ENCODE peak calls at places on chromosomes 4 and X, in nine cellular contexts. W, K, R, G, C, J, D, N and A are unnamed samples.

GRCh38 chr4:74320559-74321118 is 12.4 kb downstream of the EPGN start:
- DNase-seq in W (peak), K (peak), R (no peak), G (peak), C (no peak), J (no peak), D (no peak), N (peak), A (peak)

GRCh38 chrX:68894513-68895338 is 65.9 kb downstream of the EFNB1 start:
- DNase-seq in W (peak), K (no peak), R (peak), G (no peak), C (peak), J (peak), D (peak), N (peak), A (peak)

GRCh38 chrX:120604359-120604782 is 470 bp downstream of the MCTS1 start:
- DNase-seq in W (peak), K (peak), R (no peak), G (peak), C (peak), J (no peak), D (peak), N (peak), A (peak)

GRCh38 chr4:8590546-8590880 is 2.1 kb upstream of the CPZ start:
- DNase-seq in W (no peak), K (no peak), R (no peak), G (no peak), C (no peak), J (no peak), D (no peak), N (no peak), A (no peak)

GRCh38 chrX:153657161-153657560 is 10.2 kb downstream of the DUSP9 start:
- DNase-seq in W (no peak), K (no peak), R (no peak), G (no peak), C (no peak), J (no peak), D (no peak), N (no peak), A (no peak)

GRCh38 chrX:630007-630921 is at the start of gene SHOX:
- DNase-seq in W (no peak), K (no peak), R (no peak), G (no peak), C (no peak), J (no peak), D (no peak), N (no peak), A (no peak)

GRCh38 chr4:40238700-40239548 is 42.1 kb downstream of the RHOH start:
- DNase-seq in W (no peak), K (no peak), R (peak), G (peak), C (no peak), J (no peak), D (peak), N (no peak), A (no peak)

GRCh38 chrX:17608898-17609297 is 128.4 kb upstream of the SCML1 start:
- DNase-seq in W (no peak), K (peak), R (no peak), G (no peak), C (no peak), J (no peak), D (no peak), N (no peak), A (peak)

GRCh38 chr4:2714071-2714770 is 41.9 kb downstream of the TNIP2 start:
- DNase-seq in W (peak), K (no peak), R (peak), G (no peak), C (no peak), J (peak), D (peak), N (peak), A (no peak)

GRCh38 chr4:92629302-92629701 is 325.5 kb downstream of the GRID2 start:
- DNase-seq in W (no peak), K (no peak), R (no peak), G (no peak), C (no peak), J (no peak), D (no peak), N (no peak), A (no peak)

GRCh38 chrX:81876437-81876836 is 674.5 kb downstream of the SH3BGRL start:
- DNase-seq in W (no peak), K (no peak), R (no peak), G (no peak), C (no peak), J (no peak), D (no peak), N (no peak), A (no peak)

GRCh38 chr4:5678977-5679376 is 29.4 kb downstream of the EVC2 start:
- DNase-seq in W (no peak), K (peak), R (no peak), G (no peak), C (no peak), J (no peak), D (no peak), N (no peak), A (no peak)

GRCh38 chr4:65668201-65669007 is 1.9 kb downstream of the EPHA5 start:
- DNase-seq in W (peak), K (no peak), R (no peak), G (no peak), C (peak), J (no peak), D (no peak), N (peak), A (peak)

GRCh38 chr4:1409079-1409805 is 3.0 kb upstream of the NKX1-1 start:
- DNase-seq in W (no peak), K (no peak), R (no peak), G (no peak), C (no peak), J (no peak), D (no peak), N (no peak), A (no peak)

GRCh38 chr4:130563185-130563890 is 1467.4 kb downstream of the C4orf33 start:
- DNase-seq in W (peak), K (peak), R (no peak), G (peak), C (peak), J (peak), D (no peak), N (no peak), A (peak)

GRCh38 chr4:180057891-180058643 is 2185.1 kb upstream of the TENM3 start:
- DNase-seq in W (peak), K (peak), R (no peak), G (peak), C (peak), J (no peak), D (no peak), N (peak), A (no peak)

GRCh38 chrX:22090181-22090580 is 58.1 kb downstream of the PHEX start:
- DNase-seq in W (no peak), K (no peak), R (no peak), G (no peak), C (no peak), J (no peak), D (no peak), N (no peak), A (peak)

GRCh38 chr4:2472187-2472586 is 3.3 kb downstream of the RNF4 start:
- DNase-seq in W (no peak), K (no peak), R (no peak), G (no peak), C (no peak), J (no peak), D (no peak), N (no peak), A (peak)

GRCh38 chrX:31366076-31366475 is 294.2 kb upstream of the FTHL17 start:
- DNase-seq in W (no peak), K (no peak), R (no peak), G (no peak), C (no peak), J (no peak), D (no peak), N (no peak), A (no peak)

GRCh38 chrX:1502241-1502640 is 34.7 kb downstream of the P2RY8 start:
- DNase-seq in W (no peak), K (no peak), R (no peak), G (no peak), C (no peak), J (no peak), D (no peak), N (no peak), A (no peak)

GRCh38 chr4:28654618-28655017 is 1794.0 kb downstream of the STIM2 start:
- DNase-seq in W (no peak), K (peak), R (no peak), G (no peak), C (no peak), J (no peak), D (no peak), N (no peak), A (no peak)

GRCh38 chr4:185589067-185589844 is 53.9 kb upstream of the PDLIM3 start:
- DNase-seq in W (no peak), K (peak), R (no peak), G (no peak), C (no peak), J (no peak), D (no peak), N (no peak), A (no peak)

GRCh38 chr4:25088342-25088952 is 57.7 kb upstream of the LGI2 start:
- DNase-seq in W (peak), K (no peak), R (no peak), G (peak), C (peak), J (peak), D (no peak), N (peak), A (no peak)

GRCh38 chr4:680931-681645 is 6.7 kb downstream of the MYL5 start:
- DNase-seq in W (peak), K (peak), R (peak), G (peak), C (peak), J (peak), D (peak), N (peak), A (no peak)

GRCh38 chrX:139559383-139560042 is 29.0 kb downstream of the F9 start:
- DNase-seq in W (peak), K (peak), R (no peak), G (peak), C (no peak), J (peak), D (no peak), N (peak), A (peak)

GRCh38 chr4:8201341-8201781 is 2.3 kb downstream of the SH3TC1 start:
- DNase-seq in W (no peak), K (no peak), R (peak), G (no peak), C (no peak), J (no peak), D (no peak), N (no peak), A (no peak)

GRCh38 chrX:110006826-110007375 is 4.0 kb downstream of the TMEM164 start:
- DNase-seq in W (no peak), K (peak), R (no peak), G (no peak), C (no peak), J (no peak), D (no peak), N (no peak), A (peak)

GRCh38 chrX:107766470-107767140 is 9.0 kb downstream of the TSC22D3 start:
- DNase-seq in W (no peak), K (peak), R (no peak), G (no peak), C (no peak), J (no peak), D (no peak), N (peak), A (peak)

GRCh38 chr4:152640058-152640921 is 39.5 kb downstream of the TMEM154 start:
- DNase-seq in W (peak), K (peak), R (no peak), G (no peak), C (no peak), J (no peak), D (no peak), N (peak), A (peak)

GRCh38 chrX:112844250-112844649 is 3.6 kb upstream of the AMOT start:
- DNase-seq in W (no peak), K (peak), R (no peak), G (no peak), C (no peak), J (no peak), D (no peak), N (no peak), A (no peak)

GRCh38 chr4:173337463-173337862 is 3.3 kb upstream of the HMGB2 start:
- DNase-seq in W (no peak), K (peak), R (no peak), G (no peak), C (no peak), J (no peak), D (no peak), N (no peak), A (no peak)

GRCh38 chr4:184064877-184065276 is 152.8 kb downstream of the ENPP6 start:
- DNase-seq in W (no peak), K (no peak), R (no peak), G (no peak), C (no peak), J (no peak), D (no peak), N (no peak), A (no peak)

GRCh38 chrX:48835524-48836329 is at the start of gene PCSK1N:
- DNase-seq in W (no peak), K (no peak), R (no peak), G (peak), C (peak), J (no peak), D (peak), N (no peak), A (no peak)

GRCh38 chr4:54058171-54058570 is 6.2 kb downstream of the CHIC2 start:
- DNase-seq in W (no peak), K (no peak), R (no peak), G (no peak), C (no peak), J (no peak), D (no peak), N (no peak), A (no peak)

GRCh38 chrX:71533850-71534515 is 1.1 kb downstream of the OGT start:
- DNase-seq in W (peak), K (peak), R (peak), G (peak), C (peak), J (peak), D (peak), N (no peak), A (peak)